ENCODE peak calls at places on chromosomes 12 and 14, in six cellular contexts. B is hepatocyte, L is neural progenitor cell, P is PC-3, J is HCT116, W is MM.1S. C is an unnamed sample. For H3K9me3, the result is how much of the 10 kb centered on the place peaks cover.

GRCh38 chr12:83807906-83808305 is 1104.7 kb downstream of the SLC6A15 start:
- DNase-seq in P (no peak), J (no peak), L (no peak), W (no peak), B (no peak), C (no peak)

GRCh38 chr12:72077111-72077820 is 138.6 kb downstream of the TPH2 start:
- DNase-seq in W (no peak), P (peak), B (no peak), L (no peak), J (no peak), C (no peak)

GRCh38 chr12:20493924-20494323 is 125.6 kb downstream of the PDE3A start:
- DNase-seq in J (no peak), W (no peak), L (no peak), P (peak), B (no peak), C (peak)

GRCh38 chr12:55899035-55899434 is 28.7 kb downstream of the PYM1 start:
- DNase-seq in B (peak), W (no peak), P (no peak), J (no peak), L (no peak), C (peak)

GRCh38 chr14:22268875-22269274 is 320.1 kb downstream of the DAD1 start:
- DNase-seq in W (no peak), L (no peak), J (no peak), P (peak), B (peak), C (peak)

GRCh38 chr14:22200977-22201605 is 387.9 kb downstream of the DAD1 start:
- DNase-seq in P (peak), B (peak), W (peak), L (peak), J (peak), C (peak)

GRCh38 chr12:62919827-62920226 is 15.1 kb downstream of the PPM1H start:
- DNase-seq in L (no peak), W (no peak), J (no peak), P (peak), B (no peak), C (peak)

GRCh38 chr12:46825526-46826414 is at the start of gene SLC38A4:
- DNase-seq in B (peak), J (no peak), P (no peak), W (no peak), L (peak), C (peak)

GRCh38 chr14:77508249-77508648 is 9.6 kb upstream of the ISM2 start:
- DNase-seq in B (no peak), W (no peak), J (no peak), P (peak), L (no peak), C (peak)

GRCh38 chr14:74531467-74531866 is 37.9 kb downstream of the ISCA2 start:
- DNase-seq in L (peak), J (peak), W (no peak), B (peak), P (peak), C (peak)

GRCh38 chr14:95432152-95433093 is 84.0 kb downstream of the SYNE3 start:
- DNase-seq in B (peak), W (no peak), P (peak), L (peak), J (no peak), C (peak)

GRCh38 chr14:69014829-69015259 is 35.7 kb upstream of the ACTN1 start:
- DNase-seq in B (no peak), P (peak), W (no peak), J (no peak), L (no peak), C (peak)

GRCh38 chr12:8829621-8830020 is 7.2 kb downstream of the A2ML1 start:
- DNase-seq in L (no peak), W (no peak), J (no peak), P (no peak), B (no peak), C (no peak)

GRCh38 chr14:22558221-22558913 is 30.7 kb downstream of the DAD1 start:
- DNase-seq in J (no peak), W (no peak), P (no peak), L (peak), B (no peak), C (no peak)

GRCh38 chr14:34029921-34030334 is 79.1 kb upstream of the EGLN3 start:
- DNase-seq in B (peak), P (no peak), J (no peak), L (peak), W (no peak), C (peak)

GRCh38 chr12:65685514-65685913 is 138.8 kb upstream of the HMGA2 start:
- DNase-seq in B (peak), P (peak), W (no peak), L (no peak), J (peak), C (peak)

GRCh38 chr12:38124247-38125012 is 192.1 kb upstream of the ALG10B start:
- DNase-seq in W (no peak), J (no peak), L (no peak), P (peak), B (no peak), C (no peak)

GRCh38 chr14:36807727-36808126 is 146.1 kb downstream of the PAX9 start:
- DNase-seq in J (no peak), W (no peak), B (no peak), L (peak), P (no peak), C (no peak)

GRCh38 chr12:12240671-12241345 is 26.0 kb downstream of the LRP6 start:
- DNase-seq in B (no peak), J (no peak), W (no peak), P (no peak), L (peak), C (peak)

GRCh38 chr14:69968151-69968550 is 88.9 kb downstream of the SMOC1 start:
- DNase-seq in J (no peak), L (no peak), P (no peak), B (no peak), W (no peak), C (no peak)

GRCh38 chr12:95993907-95994306 is 2.2 kb downstream of the HAL start:
- DNase-seq in P (no peak), J (no peak), W (no peak), B (no peak), L (no peak), C (no peak)

GRCh38 chr12:65824314-65824563 is at the start of gene HMGA2:
- DNase-seq in L (no peak), P (peak), W (peak), J (peak), B (peak), C (peak)

GRCh38 chr14:90831821-90832220 is 15.6 kb upstream of the TTC7B start:
- DNase-seq in B (no peak), J (no peak), L (no peak), W (no peak), P (no peak), C (no peak)

GRCh38 chr14:91284146-91284790 is 39.8 kb upstream of the GPR68 start:
- DNase-seq in L (no peak), P (peak), W (no peak), J (no peak), B (peak), C (peak)

GRCh38 chr14:96567289-96567899 is 65.2 kb downstream of the PAPOLA start:
- DNase-seq in P (peak), W (no peak), B (peak), L (peak), J (no peak), C (peak)

GRCh38 chr12:128867466-128867865 is 14.2 kb downstream of the GLT1D1 start:
- DNase-seq in J (no peak), L (no peak), W (no peak), B (no peak), P (no peak), C (no peak)

GRCh38 chr12:70045036-70045435 is 198.2 kb upstream of the CNOT2 start:
- DNase-seq in B (no peak), W (no peak), L (no peak), J (no peak), P (no peak), C (peak)

GRCh38 chr12:96876966-96877365 is 30.1 kb upstream of the NEDD1 start:
- DNase-seq in J (no peak), B (no peak), P (peak), W (no peak), L (no peak), C (peak)

GRCh38 chr14:96129128-96129736 is 75.4 kb upstream of the BDKRB2 start:
- DNase-seq in W (no peak), L (no peak), B (no peak), J (no peak), P (no peak), C (no peak)

GRCh38 chr12:88401153-88401552 is 179.1 kb downstream of the KITLG start:
- DNase-seq in L (no peak), P (peak), W (peak), B (no peak), J (no peak), C (no peak)
- H3K9me3 ChIP-seq in L (under half), P (under half), W (under half), B (under half), J (under half), C (under half)

GRCh38 chr14:73457050-73457934 is 1.1 kb downstream of the NUMB start:
- DNase-seq in L (peak), W (no peak), P (peak), J (no peak), B (peak), C (peak)
- TF ChIP-seq EZH2phosphoT487 in L (no peak), W (no peak), P (no peak), J (no peak), B (no peak), C (no peak)

DNA sequence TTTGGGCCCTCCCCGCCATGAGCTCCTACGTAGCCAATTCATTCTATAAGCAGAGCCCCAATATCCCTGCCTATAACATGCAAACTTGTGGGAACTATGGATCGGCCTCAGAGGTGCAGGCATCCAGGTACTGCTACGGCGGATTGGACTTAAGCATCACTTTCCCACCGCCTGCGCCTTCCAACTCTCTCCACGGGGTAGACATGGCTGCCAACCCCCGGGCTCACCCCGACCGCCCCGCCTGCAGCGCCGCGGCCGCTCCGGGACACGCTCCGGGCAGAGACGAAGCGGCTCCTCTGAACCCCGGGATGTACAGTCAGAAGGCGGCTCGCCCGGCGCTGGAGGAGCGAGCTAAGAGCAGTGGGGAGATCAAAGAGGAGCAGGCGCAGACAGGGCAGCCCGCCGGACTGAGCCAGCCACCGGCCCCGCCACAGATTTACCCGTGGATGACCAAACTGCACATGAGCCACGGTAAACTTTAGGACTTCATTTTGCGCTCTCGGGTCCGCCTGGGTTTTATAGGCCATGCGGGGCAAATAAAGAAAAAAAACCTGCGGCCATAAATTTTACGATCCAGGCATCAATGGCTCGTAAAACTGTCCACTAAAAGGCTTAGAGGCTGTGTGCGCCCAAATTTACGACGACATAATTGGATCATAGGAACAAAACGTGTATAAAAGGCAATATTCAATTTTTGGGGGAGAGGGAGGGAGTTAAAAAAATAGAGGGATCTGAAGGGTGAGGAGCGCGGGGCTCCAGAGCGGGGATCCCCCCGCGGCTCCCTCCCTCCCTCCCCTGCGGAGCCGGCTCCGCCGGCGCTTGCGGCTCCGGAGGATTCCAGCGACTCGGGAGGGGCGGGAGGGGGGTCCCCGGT is 493 bp downstream of the HOXC5 start:
- DNase-seq in L (peak), P (peak), W (no peak), B (peak), J (no peak), C (peak)
- TF ChIP-seq EZH2 in L (peak), P (no peak), W (peak), B (peak), J (no peak), C (no peak)

GRCh38 chr12:132936163-132936562 is 19.9 kb downstream of the ZNF605 start:
- DNase-seq in L (no peak), W (no peak), P (no peak), B (no peak), J (no peak), C (no peak)
- H3K9me3 ChIP-seq in L (under half), W (under half), P (under half), B (under half), J (under half), C (under half)

GRCh38 chr14:49946320-49947141 is 53.6 kb downstream of the ARF6 start:
- DNase-seq in B (peak), P (peak), J (no peak), L (no peak), W (no peak), C (peak)
- TF ChIP-seq EZH2phosphoT487 in B (no peak), P (no peak), J (no peak), L (no peak), W (no peak), C (no peak)

GRCh38 chr14:52267501-52268190 is at the start of gene PTGDR:
- DNase-seq in L (peak), B (peak), W (no peak), P (no peak), J (no peak), C (peak)

GRCh38 chr14:52268191-52269061 is 928 bp downstream of the PTGDR start:
- DNase-seq in B (peak), W (no peak), P (no peak), J (no peak), L (peak), C (peak)

GRCh38 chr14:52266782-52267181 is 716 bp upstream of the PTGDR start:
- DNase-seq in B (no peak), P (no peak), W (no peak), L (no peak), J (no peak), C (peak)

GRCh38 chr14:52271538-52271937 is 4.0 kb downstream of the PTGDR start:
- DNase-seq in W (no peak), J (no peak), B (no peak), P (no peak), L (no peak), C (no peak)

GRCh38 chr14:52269100-52269499 is 1.6 kb downstream of the PTGDR start:
- DNase-seq in L (no peak), B (no peak), W (no peak), J (no peak), P (no peak), C (no peak)
- TF ChIP-seq EZH2 in L (no peak), B (no peak), W (no peak), J (no peak), P (no peak), C (no peak)

DNA sequence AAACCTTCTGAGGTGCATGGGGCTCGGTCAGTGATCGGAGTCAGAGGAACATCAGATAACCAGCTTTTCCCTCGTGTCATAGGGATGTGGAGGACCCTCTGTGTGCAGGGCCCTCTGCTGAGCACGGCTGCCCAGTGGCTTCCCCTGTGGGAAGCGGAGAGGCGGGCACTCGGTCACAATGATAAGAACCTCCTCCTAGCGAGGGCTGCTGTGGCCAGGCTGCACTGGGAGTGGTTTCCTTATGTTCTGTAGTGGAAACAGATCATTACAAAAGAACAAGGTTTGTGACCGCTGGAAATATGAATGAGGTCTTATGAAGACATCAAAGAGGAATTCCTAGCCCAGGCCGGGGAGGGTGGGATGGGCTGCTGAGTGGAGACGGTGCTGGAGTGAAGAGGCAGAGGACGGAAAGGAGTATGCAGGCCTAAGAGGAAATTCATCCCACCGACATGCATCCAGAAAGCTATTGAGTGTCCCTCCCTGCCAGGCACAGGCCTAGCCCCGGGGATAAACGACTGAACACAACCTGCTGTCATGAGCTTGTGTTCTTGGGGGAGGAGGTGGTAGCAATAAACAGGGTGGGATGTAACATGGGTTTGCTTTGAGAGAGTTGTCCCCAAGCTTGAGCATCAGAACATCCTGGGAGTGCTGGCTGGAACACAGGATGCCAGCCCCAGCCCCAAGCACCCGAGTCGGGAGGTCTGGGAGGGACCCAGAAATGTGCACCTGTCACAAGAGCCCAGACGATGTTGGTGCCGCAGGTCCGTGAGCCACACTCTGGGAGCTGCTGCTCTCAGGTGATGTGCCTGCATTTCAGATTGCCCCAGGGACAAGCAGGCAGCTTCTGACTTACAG is 37.5 kb downstream of the FZD10 start:
- DNase-seq in P (no peak), W (no peak), B (no peak), L (peak), J (no peak), C (no peak)
- H3K9me3 ChIP-seq in P (under half), W (under half), B (under half), L (under half), J (under half), C (under half)

DNA sequence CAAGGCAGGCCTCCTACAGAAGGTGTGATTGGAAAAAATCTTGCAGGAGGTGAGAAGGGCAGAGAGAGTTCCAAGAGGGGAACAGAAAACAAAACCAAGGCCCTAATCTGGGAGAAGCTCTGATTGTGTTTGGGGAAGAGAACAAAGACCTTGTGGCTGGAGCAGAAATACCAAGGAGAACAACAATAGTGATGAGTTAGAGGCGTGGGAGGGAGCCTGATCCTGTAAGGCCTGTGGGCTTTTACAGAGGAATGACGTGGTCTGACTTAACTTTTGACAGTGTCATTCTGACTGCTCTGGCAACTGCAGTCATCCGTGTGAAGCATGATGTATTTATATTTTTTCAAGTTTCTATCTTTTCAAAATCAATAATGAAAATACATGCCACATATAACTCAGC is 200.6 kb downstream of the ANO4 start:
- DNase-seq in B (no peak), L (peak), J (no peak), P (peak), W (no peak), C (peak)
- TF ChIP-seq EZH2phosphoT487 in B (no peak), L (no peak), J (no peak), P (no peak), W (no peak), C (no peak)

GRCh38 chr12:57215065-57215464 is 1.5 kb upstream of the NXPH4 start:
- DNase-seq in B (no peak), P (no peak), J (no peak), L (no peak), W (no peak), C (no peak)

GRCh38 chr12:57214398-57214781 is 2.2 kb upstream of the NXPH4 start:
- DNase-seq in L (peak), P (peak), B (peak), W (peak), J (no peak), C (peak)

GRCh38 chr12:57216931-57217871 is 607 bp downstream of the NXPH4 start:
- DNase-seq in L (no peak), W (no peak), J (no peak), B (no peak), P (peak), C (peak)

GRCh38 chr12:57216014-57216891 is at the start of gene NXPH4:
- DNase-seq in J (no peak), W (peak), P (peak), B (peak), L (peak), C (peak)

DNA sequence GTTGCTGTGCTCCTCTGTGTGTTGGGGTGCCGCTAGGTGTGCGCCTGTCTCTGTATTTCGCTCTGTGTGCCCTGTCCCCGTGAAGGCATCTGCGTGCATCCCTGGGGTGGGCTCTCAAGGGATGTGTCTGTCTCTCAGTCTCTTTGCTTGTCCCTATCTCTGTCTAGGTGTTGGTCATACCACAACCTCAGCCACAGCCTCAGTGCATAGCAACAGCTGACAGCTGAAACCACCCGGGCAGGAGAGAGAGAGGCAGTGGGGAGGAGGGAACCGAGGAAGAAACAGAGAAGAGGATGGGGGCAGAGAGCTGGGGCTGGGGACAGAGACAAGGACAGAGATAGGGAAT is 953 bp upstream of the NXPH4 start:
- DNase-seq in L (no peak), J (no peak), P (peak), W (no peak), B (no peak), C (peak)
- TF ChIP-seq EZH2 in L (peak), J (no peak), P (no peak), W (no peak), B (no peak), C (no peak)